ENCODE peak calls at places on chromosomes 4 and X, in five cellular contexts. R is CD8-positive, alpha-beta T cell; Z is AG09309; H is AG10803; A is body of pancreas. C is an unnamed sample.

GRCh38 chrX:118528089-118528753 is 32.6 kb downstream of the DOCK11 start:
- DNase-seq in A (no peak), H (no peak), R (peak), Z (no peak), C (no peak)

GRCh38 chrX:22397566-22397965 is 124.9 kb downstream of the CBLL2 start:
- DNase-seq in A (no peak), Z (no peak), R (no peak), H (no peak), C (no peak)

GRCh38 chr4:109976189-109976588 is 63.5 kb downstream of the EGF start:
- DNase-seq in A (no peak), H (no peak), R (no peak), Z (no peak), C (no peak)

GRCh38 chr4:125368161-125368560 is 53.4 kb downstream of the FAT4 start:
- DNase-seq in A (no peak), Z (no peak), H (peak), R (no peak), C (no peak)

GRCh38 chr4:159460408-159460807 is 357.5 kb downstream of the RAPGEF2 start:
- DNase-seq in A (no peak), H (no peak), Z (no peak), R (no peak), C (no peak)

GRCh38 chr4:32830160-32830559 is 2110.0 kb downstream of the PCDH7 start:
- DNase-seq in A (no peak), Z (no peak), H (no peak), R (no peak), C (no peak)

GRCh38 chrX:49308604-49309269 is 5.3 kb downstream of the GAGE10 start:
- DNase-seq in R (peak), A (no peak), H (peak), Z (no peak), C (no peak)

GRCh38 chrX:50003927-50004326 is 81.5 kb downstream of the CLCN5 start:
- DNase-seq in Z (no peak), H (no peak), R (no peak), A (no peak), C (no peak)

GRCh38 chrX:63657821-63658220 is 127.2 kb downstream of the ARHGEF9 start:
- DNase-seq in H (peak), A (peak), R (no peak), Z (peak), C (peak)

GRCh38 chrX:15343075-15343476 is 7.8 kb upstream of the PIGA start:
- DNase-seq in A (peak), Z (peak), H (peak), R (no peak), C (no peak)

GRCh38 chr4:27429260-27429970 is 568.8 kb downstream of the STIM2 start:
- DNase-seq in Z (no peak), R (no peak), A (no peak), H (no peak), C (no peak)

GRCh38 chrX:42738552-42738951 is 39.4 kb downstream of the PPP1R2C start:
- DNase-seq in H (no peak), A (no peak), Z (no peak), R (no peak), C (no peak)

GRCh38 chr4:1409079-1409805 is 3.0 kb upstream of the NKX1-1 start:
- DNase-seq in A (no peak), Z (no peak), R (peak), H (no peak), C (no peak)

GRCh38 chr4:87030606-87031441 is 96.0 kb downstream of the AFF1 start:
- DNase-seq in R (no peak), H (no peak), A (no peak), Z (no peak), C (no peak)

GRCh38 chrX:74351760-74352159 is 47.8 kb downstream of the ZCCHC13 start:
- DNase-seq in R (no peak), Z (no peak), A (no peak), H (peak), C (no peak)

GRCh38 chrX:68684291-68684918 is 36.9 kb downstream of the STARD8 start:
- DNase-seq in H (no peak), A (peak), Z (no peak), R (no peak), C (no peak)

GRCh38 chrX:66676990-66677389 is 38.1 kb upstream of the EDA2R start:
- DNase-seq in Z (peak), R (no peak), A (no peak), H (peak), C (no peak)

GRCh38 chr4:8201341-8201781 is 2.3 kb downstream of the SH3TC1 start:
- DNase-seq in Z (no peak), R (no peak), A (no peak), H (no peak), C (no peak)

GRCh38 chr4:177987896-177988295 is 545.7 kb upstream of the AGA start:
- DNase-seq in H (no peak), R (no peak), Z (no peak), A (no peak), C (no peak)

GRCh38 chrX:118497180-118497814 is 1.7 kb downstream of the DOCK11 start:
- DNase-seq in A (no peak), R (peak), H (no peak), Z (no peak), C (no peak)

GRCh38 chrX:151722241-151722846 is 6.5 kb downstream of the FATE1 start:
- DNase-seq in R (no peak), Z (no peak), H (peak), A (peak), C (no peak)

GRCh38 chrX:72001471-72001870 is 90.8 kb downstream of the NHSL2 start:
- DNase-seq in H (no peak), R (no peak), Z (no peak), A (no peak), C (no peak)

GRCh38 chr4:56633486-56633885 is 47.6 kb downstream of the HOPX start:
- DNase-seq in A (no peak), Z (no peak), R (no peak), H (no peak), C (no peak)
- H3K4me3 ChIP-seq in A (no peak), Z (no peak), R (no peak), H (no peak), C (no peak)

DNA sequence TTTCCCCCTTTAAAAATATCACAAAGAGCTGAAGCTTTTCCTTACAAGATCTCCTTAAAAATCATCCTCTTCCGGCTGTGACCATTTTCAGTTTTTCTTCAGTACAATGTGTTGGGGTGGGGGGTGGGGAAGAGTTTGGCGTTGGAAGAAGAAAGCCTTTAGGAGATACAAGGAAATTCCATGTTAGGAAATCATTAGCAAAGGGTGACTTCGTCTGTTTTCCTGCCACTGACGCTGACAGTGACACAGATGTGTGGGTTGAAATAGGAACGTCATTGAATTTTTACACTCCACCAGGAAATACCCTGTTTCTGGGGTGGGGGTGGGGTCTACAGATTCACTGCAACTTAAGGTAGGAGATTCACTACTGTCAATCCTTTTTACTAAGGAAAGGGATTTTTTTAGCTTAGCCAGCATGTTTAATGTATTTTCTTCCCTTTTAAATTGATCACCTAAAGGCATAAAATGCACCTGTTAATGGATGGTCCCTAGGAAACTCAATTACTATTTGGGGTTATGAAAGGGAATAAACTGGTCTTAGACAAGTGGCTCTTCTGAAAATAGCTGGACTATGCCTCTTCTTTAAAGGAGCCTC is 3.9 kb downstream of the MAMLD1 start:
- DNase-seq in H (peak), R (no peak), Z (no peak), A (peak), C (no peak)
- H3K4me3 ChIP-seq in H (peak), R (no peak), Z (peak), A (no peak), C (peak)

DNA sequence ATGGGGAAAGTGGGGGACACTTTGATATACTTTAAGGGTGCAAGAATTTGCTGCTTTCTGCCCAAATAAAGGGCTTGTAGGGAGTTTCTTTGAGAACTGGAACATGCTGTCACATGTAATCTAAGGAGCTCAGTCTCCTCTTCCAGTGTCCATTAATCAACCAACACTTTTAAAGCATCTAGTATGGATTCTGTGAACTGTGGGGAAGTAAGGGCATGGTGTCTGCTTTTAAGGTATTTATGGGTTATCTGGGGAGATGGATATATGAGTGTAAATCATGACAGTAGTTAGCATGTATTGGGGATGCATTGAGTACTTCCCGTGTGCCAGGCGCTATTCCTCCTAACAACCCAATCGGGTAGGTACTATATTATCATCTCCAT is 151.2 kb downstream of the SPRY1 start:
- DNase-seq in Z (no peak), A (no peak), R (no peak), H (no peak), C (no peak)
- H3K4me3 ChIP-seq in Z (no peak), A (no peak), R (no peak), H (no peak), C (no peak)

GRCh38 chr4:153222162-153222789 is 18.0 kb downstream of the TRIM2 start:
- DNase-seq in H (peak), A (peak), R (peak), Z (no peak), C (peak)
- H3K4me3 ChIP-seq in H (peak), A (peak), R (peak), Z (peak), C (peak)

DNA sequence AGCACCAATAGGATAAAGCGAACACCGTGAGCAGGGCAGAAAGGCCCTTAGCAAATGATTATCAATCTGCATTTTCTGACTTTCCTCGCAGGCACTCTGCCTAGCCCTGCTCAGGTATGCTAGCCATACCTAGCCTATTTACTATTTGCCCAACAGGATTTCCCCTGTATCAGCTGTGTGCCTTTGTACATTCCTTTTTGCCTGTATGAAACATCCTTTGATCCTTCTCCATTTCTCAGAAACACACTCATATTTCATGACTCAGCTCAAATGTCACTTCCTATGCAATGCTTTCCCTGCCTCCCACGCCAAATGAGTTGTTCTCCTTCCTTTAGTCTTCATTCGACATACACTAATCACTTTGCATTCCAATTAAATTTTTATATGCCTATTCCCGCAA is 37.2 kb downstream of the PCDH7 start:
- DNase-seq in R (no peak), H (peak), Z (peak), A (no peak), C (peak)
- H3K4me3 ChIP-seq in R (no peak), H (no peak), Z (no peak), A (no peak), C (no peak)

GRCh38 chr4:139676365-139676764 is 10.7 kb downstream of the MGST2 start:
- DNase-seq in H (no peak), Z (no peak), A (no peak), R (no peak), C (no peak)

GRCh38 chr4:139672732-139673131 is 7.1 kb downstream of the MGST2 start:
- DNase-seq in H (no peak), A (no peak), R (no peak), Z (no peak), C (no peak)

GRCh38 chr4:139676913-139677585 is 11.4 kb downstream of the MGST2 start:
- DNase-seq in H (no peak), Z (no peak), A (no peak), R (no peak), C (no peak)

GRCh38 chr4:139675156-139675555 is 9.5 kb downstream of the MGST2 start:
- DNase-seq in A (no peak), Z (no peak), R (no peak), H (no peak), C (no peak)

DNA sequence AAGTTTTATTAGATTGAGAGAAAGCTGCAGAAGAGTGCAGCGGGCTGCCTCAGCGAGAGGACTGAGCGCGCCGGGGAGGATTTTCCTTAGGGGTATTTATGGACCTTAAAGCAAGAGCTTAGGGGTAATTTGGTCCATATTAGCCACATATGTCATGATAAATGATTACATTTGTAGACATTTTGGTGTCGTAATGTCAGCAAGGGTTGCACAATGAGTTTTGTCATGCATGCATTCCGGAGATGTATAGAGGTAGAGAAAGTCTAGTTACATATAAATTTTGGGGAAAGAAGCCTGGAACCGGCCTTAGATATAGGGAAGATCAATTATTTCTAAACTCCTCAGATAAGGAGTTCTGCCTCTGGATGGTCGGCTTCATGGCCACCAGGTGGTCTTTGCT is 10.0 kb downstream of the MGST2 start:
- DNase-seq in A (no peak), Z (no peak), R (no peak), H (no peak), C (no peak)
- H3K4me3 ChIP-seq in A (no peak), Z (no peak), R (no peak), H (no peak), C (no peak)

GRCh38 chrX:136623400-136623799 is 24.6 kb upstream of the CD40LG start:
- DNase-seq in Z (no peak), R (no peak), A (no peak), H (no peak), C (no peak)
- H3K4me3 ChIP-seq in Z (no peak), R (no peak), A (no peak), H (no peak), C (no peak)

GRCh38 chrX:154546354-154547244 is at the start of gene G6PD:
- DNase-seq in H (peak), A (peak), R (peak), Z (no peak), C (no peak)

GRCh38 chrX:154544885-154545284 is 1.8 kb downstream of the G6PD start:
- DNase-seq in H (no peak), R (no peak), A (no peak), Z (no peak), C (no peak)

GRCh38 chrX:154548028-154548316 is 552 bp downstream of the IKBKG start:
- DNase-seq in A (no peak), R (no peak), Z (no peak), H (peak), C (no peak)

GRCh38 chrX:154547245-154548027 is at the start of gene IKBKG:
- DNase-seq in H (peak), A (peak), Z (peak), R (peak), C (peak)

DNA sequence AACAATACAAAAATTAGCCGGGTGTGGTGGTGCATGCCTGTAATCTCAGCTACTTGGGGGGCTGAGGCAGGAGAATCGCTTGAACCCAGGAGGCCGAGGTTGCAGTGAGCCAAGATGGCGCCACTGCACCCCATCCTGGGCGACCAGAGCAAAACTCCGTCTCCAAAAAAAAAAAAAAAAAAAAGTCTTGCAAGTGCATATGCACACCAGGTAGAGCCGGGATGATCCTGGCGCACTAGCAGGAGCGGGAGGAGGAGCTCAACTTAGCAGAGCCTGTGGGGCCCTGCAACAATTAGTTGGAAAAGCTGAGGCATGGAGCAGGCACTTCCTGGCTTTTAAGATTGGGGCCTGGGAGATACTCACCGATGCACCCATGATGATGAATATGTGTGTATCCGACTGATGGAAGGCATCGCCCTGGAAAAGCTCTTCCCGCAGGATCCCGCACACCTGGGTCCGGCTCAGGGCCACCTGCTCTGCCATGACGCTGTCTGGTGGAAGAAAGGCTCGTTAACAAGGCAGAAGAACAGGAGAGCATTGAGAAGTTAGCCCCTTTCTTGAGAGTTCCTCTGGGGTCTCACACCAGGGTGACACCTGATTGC is 872 bp downstream of the G6PD start:
- DNase-seq in Z (no peak), A (no peak), H (no peak), R (no peak), C (no peak)
- H3K4me3 ChIP-seq in Z (peak), A (no peak), H (peak), R (peak), C (peak)

C was measured in AG04449.